ENCODE peak calls at places on chromosomes 3 and 15, in six cellular contexts. A, R, W, N, S and O are unnamed samples.

GRCh38 chr15:40844543-40844981 is 714 bp downstream of the SPINT1 start:
- DNase-seq in A (no peak), R (no peak), W (peak; percentile 15), N (peak; percentile 27), S (peak; percentile 30), O (peak; percentile 31)

GRCh38 chr3:190741788-190742187 is 120.7 kb downstream of the GMNC start:
- DNase-seq in A (no peak), R (no peak), W (no peak), N (no peak), S (no peak), O (no peak)

GRCh38 chr3:183698760-183699159 is 1.2 kb downstream of the YEATS2 start:
- DNase-seq in A (no peak), R (peak; percentile 14), W (peak; percentile 27), N (no peak), S (no peak), O (peak; percentile 16)

GRCh38 chr3:16468114-16469098 is 45.1 kb downstream of the RFTN1 start:
- DNase-seq in A (no peak), R (no peak), W (peak; percentile 32), N (no peak), S (peak; percentile 64), O (no peak)

GRCh38 chr3:137039570-137039969 is 81.8 kb downstream of the IL20RB start:
- DNase-seq in A (no peak), R (no peak), W (no peak), N (no peak), S (no peak), O (no peak)

GRCh38 chr3:111846717-111847116 is 12.3 kb upstream of the PHLDB2 start:
- DNase-seq in A (no peak), R (no peak), W (no peak), N (no peak), S (no peak), O (no peak)

GRCh38 chr15:62457100-62457499 is 292.0 kb upstream of the C2CD4B start:
- DNase-seq in A (no peak), R (no peak), W (no peak), N (no peak), S (no peak), O (no peak)

GRCh38 chr3:156413293-156413912 is 141.5 kb downstream of the SSR3 start:
- DNase-seq in A (no peak), R (no peak), W (no peak), N (no peak), S (no peak), O (no peak)

GRCh38 chr15:31478781-31479221 is 152.2 kb downstream of the KLF13 start:
- DNase-seq in A (no peak), R (no peak), W (no peak), N (no peak), S (no peak), O (no peak)

GRCh38 chr3:186915808-186916796 is 14.2 kb upstream of the ST6GAL1 start:
- DNase-seq in A (no peak), R (no peak), W (no peak), N (no peak), S (no peak), O (no peak)

GRCh38 chr3:414063-414462 is 217.5 kb downstream of the CHL1 start:
- DNase-seq in A (no peak), R (no peak), W (no peak), N (no peak), S (no peak), O (peak; percentile 1)

GRCh38 chr3:10377148-10377725 is 56.3 kb upstream of the SEC13 start:
- DNase-seq in A (no peak), R (no peak), W (peak; percentile 65), N (peak; percentile 62), S (no peak), O (no peak)

GRCh38 chr3:197736010-197736490 is 654 bp downstream of the RUBCN start:
- DNase-seq in A (peak; percentile 22), R (no peak), W (no peak), N (no peak), S (peak; percentile 39), O (peak; percentile 57)

GRCh38 chr15:23588268-23588667 is 22.8 kb downstream of the MKRN3 start:
- DNase-seq in A (no peak), R (no peak), W (no peak), N (no peak), S (no peak), O (no peak)

GRCh38 chr3:71135373-71136088 is 448.0 kb downstream of the FOXP1 start:
- DNase-seq in A (no peak), R (no peak), W (no peak), N (no peak), S (no peak), O (no peak)

GRCh38 chr15:73633991-73634495 is 854 bp upstream of the NPTN start:
- DNase-seq in A (no peak), R (no peak), W (no peak), N (no peak), S (no peak), O (no peak)

GRCh38 chr3:41673643-41674042 is 288.3 kb downstream of the ULK4 start:
- DNase-seq in A (no peak), R (no peak), W (no peak), N (no peak), S (no peak), O (no peak)

GRCh38 chr15:36577082-36577481 is 2.3 kb upstream of the CDIN1 start:
- DNase-seq in A (no peak), R (no peak), W (no peak), N (no peak), S (no peak), O (no peak)

GRCh38 chr3:123584284-123584987 is 417 bp downstream of the HACD2 start:
- DNase-seq in A (no peak), R (peak; percentile 17), W (peak; percentile 56), N (peak; percentile 59), S (no peak), O (no peak)

GRCh38 chr3:120028271-120029047 is 65.8 kb downstream of the GSK3B start:
- DNase-seq in A (no peak), R (no peak), W (no peak), N (no peak), S (no peak), O (no peak)

GRCh38 chr3:48538451-48538850 is 18.2 kb downstream of the PFKFB4 start:
- DNase-seq in A (no peak), R (no peak), W (no peak), N (no peak), S (no peak), O (no peak)

GRCh38 chr3:12773030-12773723 is 14.1 kb upstream of the TMEM40 start:
- DNase-seq in A (no peak), R (no peak), W (no peak), N (no peak), S (no peak), O (no peak)
- H3K4me3 ChIP-seq in A (no peak overlapping the region), R (no peak overlapping the region), W (no peak overlapping the region), N (no peak overlapping the region), S (no peak overlapping the region), O (no peak overlapping the region)

DNA sequence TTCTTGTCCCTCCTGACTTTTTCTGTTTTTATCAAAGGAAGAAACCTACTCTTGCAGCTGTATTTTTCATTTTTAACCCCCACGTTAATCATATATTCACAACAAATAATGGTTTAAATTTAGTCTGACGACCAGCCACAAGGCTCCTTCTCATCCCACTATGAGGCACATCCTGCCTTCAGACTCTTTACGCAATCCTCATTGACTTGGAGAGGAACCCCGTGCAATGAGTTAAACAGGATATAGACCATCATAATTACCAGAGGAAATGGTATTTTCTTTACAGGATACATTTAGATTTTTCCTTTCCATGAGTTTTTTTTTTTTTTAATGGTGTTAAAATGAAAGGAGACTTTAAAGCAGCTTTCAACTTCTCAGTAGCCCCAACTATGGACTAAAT is 68.5 kb downstream of the WWTR1 start:
- DNase-seq in A (no peak), R (no peak), W (no peak), N (no peak), S (no peak), O (no peak)
- H3K4me1 ChIP-seq in A (no peaks in the 10 kb centered on the region), R (peaks cover 6% of the 10 kb centered on the region), W (peaks cover 73% of the 10 kb centered on the region), N (peaks cover 90% of the 10 kb centered on the region), S (no peaks in the 10 kb centered on the region), O (no peaks in the 10 kb centered on the region)

DNA sequence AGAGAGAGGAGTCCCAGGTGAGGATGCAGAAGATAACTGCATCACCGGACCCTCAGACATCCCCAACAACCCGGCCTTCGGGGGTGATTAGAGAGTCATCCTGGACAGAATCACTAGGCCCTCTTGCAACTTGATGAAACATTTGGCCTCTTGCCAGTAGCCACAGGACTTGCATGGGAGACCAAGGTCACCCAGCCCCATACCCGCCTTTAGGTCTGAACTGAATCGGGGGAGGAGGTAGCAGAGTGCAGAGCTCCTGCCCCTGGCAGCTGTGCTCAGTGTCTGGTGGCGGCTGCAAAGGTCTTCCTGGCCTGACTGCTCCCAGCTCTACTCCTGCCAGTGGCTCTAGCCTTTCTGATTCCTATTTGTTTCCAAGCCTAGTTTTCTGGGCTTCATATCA is 12.4 kb downstream of the PIF1 start:
- DNase-seq in A (no peak), R (no peak), W (no peak), N (no peak), S (no peak), O (no peak)
- H3K27ac ChIP-seq in A (no peak overlapping the region), R (no peak overlapping the region), W (no peak overlapping the region), N (no peak overlapping the region), S (no peak overlapping the region), O (no peak overlapping the region)

DNA sequence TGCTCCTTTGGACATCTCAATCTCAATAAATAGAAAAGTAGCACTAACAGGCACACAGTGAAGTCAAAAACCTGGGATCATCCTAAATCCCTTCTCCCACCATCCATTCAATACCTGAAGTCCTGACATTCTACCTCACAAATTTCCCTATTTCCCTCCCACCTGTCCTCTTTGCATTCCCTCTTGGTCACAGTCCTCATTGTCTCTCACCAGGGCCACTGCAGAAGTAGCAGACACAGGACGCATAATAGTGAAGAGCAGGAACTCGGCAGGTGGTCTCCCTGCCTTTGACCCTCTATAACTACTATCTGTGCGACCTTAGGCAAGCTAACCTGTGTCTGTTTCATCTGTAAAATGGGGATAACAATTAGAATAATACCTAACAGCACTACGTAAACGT is 2.3 kb downstream of the THOC7 start:
- DNase-seq in A (no peak), R (no peak), W (no peak), N (no peak), S (no peak), O (no peak)
- H3K4me3 ChIP-seq in A (no peak overlapping the region), R (no peak overlapping the region), W (no peak overlapping the region), N (no peak overlapping the region), S (no peak overlapping the region), O (no peak overlapping the region)

GRCh38 chr15:39130556-39131379 is 450.1 kb upstream of the THBS1 start:
- DNase-seq in A (no peak), R (no peak), W (no peak), N (no peak), S (no peak), O (no peak)

GRCh38 chr15:39125904-39126303 is 455.0 kb upstream of the THBS1 start:
- DNase-seq in A (peak; percentile 4), R (no peak), W (no peak), N (no peak), S (peak; percentile 2), O (peak; percentile 47)

GRCh38 chr15:39127925-39128617 is 452.8 kb upstream of the THBS1 start:
- DNase-seq in A (no peak), R (no peak), W (no peak), N (no peak), S (no peak), O (peak; percentile 88)

GRCh38 chr15:39127151-39127815 is 453.6 kb upstream of the THBS1 start:
- DNase-seq in A (no peak), R (no peak), W (no peak), N (no peak), S (no peak), O (no peak)

DNA sequence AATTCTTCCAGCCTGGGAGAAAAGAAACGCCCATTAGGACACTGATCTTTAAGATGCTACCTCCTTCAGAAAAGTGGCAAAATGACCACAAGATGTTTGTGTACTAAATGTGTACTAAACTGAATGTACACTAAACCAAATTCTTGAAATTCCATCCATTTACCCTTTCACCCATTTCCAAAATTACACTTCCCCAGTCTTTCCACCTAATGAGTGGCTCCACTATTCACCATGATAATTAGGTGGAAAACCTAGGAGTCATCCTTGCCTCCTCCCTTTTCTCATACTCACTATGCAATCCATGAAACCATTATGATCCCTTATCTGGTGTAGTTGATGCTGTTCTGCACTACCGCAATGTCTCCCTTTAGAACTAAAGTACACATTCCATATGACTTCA is 452.1 kb upstream of the THBS1 start:
- DNase-seq in A (no peak), R (no peak), W (no peak), N (no peak), S (no peak), O (no peak)
- H3K4me1 ChIP-seq in A (no peaks in the 10 kb centered on the region), R (no peaks in the 10 kb centered on the region), W (peaks cover 20% of the 10 kb centered on the region), N (peaks cover 23% of the 10 kb centered on the region), S (no peaks in the 10 kb centered on the region), O (peaks cover 6% of the 10 kb centered on the region)